ENCODE peak calls at places on chromosomes 4 and X, in five cellular contexts. K is right lobe of liver; B is breast epithelium; N is effector memory CD4-positive, alpha-beta T cell; D is transverse colon. S is an unnamed sample.

GRCh38 chr4:81042578-81043365 is 12.3 kb downstream of the BMP3 start:
- DNase-seq in N (no peak), B (no peak), K (no peak), D (no peak), S (no peak)

GRCh38 chrX:124719060-124719459 is 372.7 kb downstream of the SH2D1A start:
- DNase-seq in B (no peak), K (no peak), N (no peak), D (no peak), S (no peak)

GRCh38 chr4:154329939-154330338 is 161.7 kb downstream of the DCHS2 start:
- DNase-seq in D (peak; percentile 18), N (no peak), K (no peak), B (no peak), S (no peak)

GRCh38 chr4:2944091-2944482 is 19.1 kb downstream of the NOP14 start:
- DNase-seq in B (no peak), D (no peak), K (no peak), N (no peak), S (peak; percentile 7)

GRCh38 chr4:11397819-11398610 is 30.7 kb downstream of the HS3ST1 start:
- DNase-seq in D (no peak), B (no peak), N (no peak), K (no peak), S (no peak)

GRCh38 chr4:93827272-93827947 is 1.1 kb upstream of the ATOH1 start:
- DNase-seq in D (peak; percentile 51), B (no peak), K (no peak), N (no peak), S (no peak)

GRCh38 chrX:26375346-26375745 is 159.4 kb downstream of the MAGEB5 start:
- DNase-seq in K (no peak), D (no peak), B (no peak), N (no peak), S (peak; percentile 23)

GRCh38 chrX:31070057-31070468 is 1.8 kb downstream of the FTHL17 start:
- DNase-seq in K (no peak), D (no peak), N (no peak), B (no peak), S (no peak)

GRCh38 chr4:96295143-96295763 is 455.4 kb downstream of the PDHA2 start:
- DNase-seq in K (no peak), D (no peak), N (no peak), B (no peak), S (no peak)

GRCh38 chr4:14315129-14315528 is 687.2 kb upstream of the CPEB2 start:
- DNase-seq in N (no peak), K (no peak), B (no peak), D (no peak), S (no peak)

GRCh38 chr4:78864405-78865024 is 74.7 kb downstream of the PAQR3 start:
- DNase-seq in B (no peak), K (no peak), N (no peak), D (no peak), S (no peak)

GRCh38 chrX:110667706-110668105 is 127.9 kb downstream of the CHRDL1 start:
- DNase-seq in N (no peak), B (no peak), D (no peak), K (no peak), S (no peak)

GRCh38 chrX:68696267-68696666 is 48.8 kb downstream of the STARD8 start:
- DNase-seq in D (no peak), B (no peak), K (no peak), N (no peak), S (no peak)

GRCh38 chr4:116099596-116099995 is 985.8 kb downstream of the TRAM1L1 start:
- DNase-seq in D (no peak), N (no peak), K (no peak), B (no peak), S (no peak)

GRCh38 chr4:108045687-108046024 is 56.0 kb downstream of the HADH start:
- DNase-seq in D (no peak), B (peak; percentile 65), N (no peak), K (no peak), S (peak; percentile 51)

GRCh38 chr4:11471613-11472012 is 42.9 kb upstream of the HS3ST1 start:
- DNase-seq in N (peak; percentile 32), B (no peak), K (no peak), D (peak; percentile 41), S (no peak)

GRCh38 chr4:143251781-143252180 is 67.1 kb downstream of the USP38 start:
- DNase-seq in B (no peak), N (no peak), K (no peak), D (no peak), S (no peak)

GRCh38 chrX:9465380-9466114 is 689 bp downstream of the TBL1X start:
- DNase-seq in K (peak; percentile 47), B (no peak), N (peak; percentile 21), D (peak; percentile 23), S (no peak)

GRCh38 chr4:37735578-37735977 is 49.4 kb upstream of the RELL1 start:
- DNase-seq in N (no peak), D (no peak), B (no peak), K (no peak), S (no peak)

GRCh38 chr4:182547435-182547834 is 304.2 kb downstream of the TENM3 start:
- DNase-seq in B (no peak), N (no peak), K (no peak), D (no peak), S (no peak)

GRCh38 chr4:124635331-124635730 is 77.2 kb downstream of the ANKRD50 start:
- DNase-seq in D (no peak), B (no peak), N (no peak), K (no peak), S (no peak)

GRCh38 chrX:155864655-155865054 is 16.5 kb upstream of the VAMP7 start:
- DNase-seq in B (no peak), K (no peak), D (no peak), N (no peak), S (no peak)

GRCh38 chrX:152632445-152633097 is 5.1 kb upstream of the GABRQ start:
- DNase-seq in K (peak; percentile 47), N (no peak), D (peak; percentile 47), B (peak; percentile 20), S (peak; percentile 59)

GRCh38 chr4:111748157-111748556 is 397.1 kb upstream of the FAM241A start:
- DNase-seq in N (no peak), B (no peak), K (no peak), D (no peak), S (no peak)

GRCh38 chr4:88697113-88697512 is 516 bp downstream of the NAP1L5 start:
- DNase-seq in K (no peak), N (no peak), B (no peak), D (peak; percentile 16), S (no peak)

GRCh38 chr4:52051615-52052474 is 741 bp downstream of the SPATA18 start:
- DNase-seq in N (no peak), B (peak; percentile 76), D (peak; percentile 82), K (peak; percentile 83), S (peak; percentile 46)

GRCh38 chr4:89258506-89258905 is 49.1 kb downstream of the GPRIN3 start:
- DNase-seq in N (no peak), B (no peak), K (no peak), D (no peak), S (no peak)

GRCh38 chr4:84957509-84958420 is 8.7 kb downstream of the WDFY3 start:
- DNase-seq in D (no peak), B (no peak), N (no peak), K (no peak), S (no peak)
- H3K4me1 ChIP-seq in D (peaks cover 28% of the 10 kb centered on the region), B (peaks cover 14% of the 10 kb centered on the region), N (no peaks in the 10 kb centered on the region), K (peaks cover 18% of the 10 kb centered on the region), S (peaks cover 34% of the 10 kb centered on the region)

DNA sequence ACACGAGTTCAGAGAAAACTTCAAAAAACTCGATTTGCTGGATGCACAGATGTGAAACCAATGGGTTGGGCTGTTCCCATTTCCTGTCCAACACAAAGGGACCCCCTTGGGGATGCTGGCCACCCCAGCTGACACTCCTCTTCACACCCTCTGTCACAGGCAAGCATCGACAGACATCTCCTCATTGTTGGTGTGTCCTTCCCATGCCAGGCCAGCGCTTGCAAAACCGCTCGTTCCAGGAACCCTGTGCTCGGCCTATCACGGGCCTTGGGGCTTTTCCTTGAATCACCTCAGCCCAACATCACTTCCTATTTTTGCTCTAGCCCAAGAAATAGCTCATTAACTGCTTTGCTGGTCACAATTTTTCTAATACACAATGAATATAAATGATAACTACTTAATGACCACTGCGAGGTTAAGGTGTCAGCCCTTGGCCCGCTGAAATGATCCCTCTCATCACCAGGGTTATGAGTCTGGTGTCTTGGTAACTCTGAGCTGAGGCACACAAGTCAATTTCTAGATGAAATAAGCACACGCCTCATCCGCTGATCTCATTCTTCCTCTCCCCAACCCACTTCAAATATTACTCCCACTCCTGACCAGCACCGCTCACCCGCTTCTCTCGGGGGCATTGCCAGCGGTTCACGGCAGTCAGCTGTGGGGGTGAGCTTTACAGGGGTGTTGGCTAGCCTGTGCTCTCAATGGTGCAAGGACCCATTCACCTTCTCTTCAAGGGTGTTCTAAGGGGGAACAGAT is 32.3 kb downstream of the BCOR start:
- DNase-seq in N (no peak), K (no peak), D (no peak), B (no peak), S (no peak)
- H3K4me1 ChIP-seq in N (peaks cover 6% of the 10 kb centered on the region), K (no peaks in the 10 kb centered on the region), D (peaks cover 4% of the 10 kb centered on the region), B (no peaks in the 10 kb centered on the region), S (no peaks in the 10 kb centered on the region)

GRCh38 chr4:1722551-1723071 is 1.3 kb downstream of the TACC3 start:
- DNase-seq in N (no peak), B (no peak), D (no peak), K (no peak), S (peak; percentile 32)

GRCh38 chr4:1721003-1721665 is at the start of the genes TACC3 and TMEM129:
- DNase-seq in D (peak; percentile 97), B (peak; percentile 97), K (peak; percentile 97), N (peak; percentile 96), S (peak; percentile 99)

GRCh38 chr4:1723131-1723801 is 1.9 kb downstream of the TACC3 start:
- DNase-seq in D (no peak), B (no peak), N (peak; percentile 48), K (no peak), S (no peak)

GRCh38 chr4:1720163-1720983 is 750 bp downstream of the TMEM129 start:
- DNase-seq in N (no peak), K (no peak), B (no peak), D (peak; percentile 65), S (peak; percentile 55)

GRCh38 chr4:1721666-1722550 is 587 bp downstream of the TACC3 start:
- DNase-seq in B (no peak), N (no peak), K (no peak), D (no peak), S (no peak)
- H3K4me1 ChIP-seq in B (peaks cover 15% of the 10 kb centered on the region), N (peaks cover 51% of the 10 kb centered on the region), K (peaks cover 43% of the 10 kb centered on the region), D (peaks cover 44% of the 10 kb centered on the region), S (peaks cover 28% of the 10 kb centered on the region)

GRCh38 chr4:168866635-168867034 is 143.4 kb downstream of the CBR4 start:
- DNase-seq in B (no peak), K (no peak), D (no peak), N (no peak), S (no peak)

GRCh38 chr4:168871686-168872085 is 138.4 kb downstream of the CBR4 start:
- DNase-seq in N (no peak), B (no peak), D (no peak), K (no peak), S (no peak)

GRCh38 chr4:168868044-168868855 is 141.8 kb downstream of the CBR4 start:
- DNase-seq in D (no peak), B (no peak), N (no peak), K (no peak), S (no peak)

GRCh38 chr4:168867128-168867527 is 142.9 kb downstream of the CBR4 start:
- DNase-seq in B (no peak), N (no peak), D (no peak), K (no peak), S (no peak)

DNA sequence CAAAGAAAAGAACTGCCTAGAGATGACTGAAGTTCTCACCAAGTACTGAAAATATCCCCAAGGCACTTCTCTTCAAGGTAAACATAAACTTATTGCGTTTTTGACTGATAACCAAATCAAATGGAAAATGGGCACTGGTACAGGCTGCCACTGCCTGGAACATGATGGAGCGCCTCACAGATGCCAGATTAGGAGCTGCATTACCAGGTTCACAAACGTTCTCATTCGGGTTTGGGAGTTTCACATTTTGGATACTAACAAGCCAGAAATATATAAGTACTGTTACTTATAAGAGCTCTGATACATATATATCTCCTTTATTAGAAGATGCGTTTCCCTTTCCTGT is 141.2 kb downstream of the CBR4 start:
- DNase-seq in B (no peak), K (no peak), N (no peak), D (no peak), S (no peak)
- H3K4me1 ChIP-seq in B (no peaks in the 10 kb centered on the region), K (no peaks in the 10 kb centered on the region), N (no peaks in the 10 kb centered on the region), D (peaks cover 23% of the 10 kb centered on the region), S (no peaks in the 10 kb centered on the region)